ENCODE peak calls at places on chromosomes 2 and 18, in four cellular contexts. E is psoas muscle, S is progenitor cell of endocrine pancreas, B is mesothelial cell of epicardium. H is an unnamed sample.

GRCh38 chr2:94994063-94994913 is 31.2 kb upstream of the MAL start:
- DNase-seq in E (no peak), S (no peak), B (no peak), H (no peak)

GRCh38 chr2:132415256-132416079 is 1.1 kb upstream of the GPR39 start:
- DNase-seq in E (no peak), S (peak; percentile 19), B (no peak), H (no peak)

GRCh38 chr2:32064021-32064678 is 794 bp downstream of the SPAST start:
- DNase-seq in E (no peak), S (no peak), B (no peak), H (no peak)

GRCh38 chr18:50159654-50160046 is 35.3 kb downstream of the MYO5B start:
- DNase-seq in E (no peak), S (no peak), B (no peak), H (no peak)

GRCh38 chr2:157055660-157056199 is 201.8 kb upstream of the GALNT5 start:
- DNase-seq in E (no peak), S (no peak), B (no peak), H (no peak)

GRCh38 chr18:10015941-10016819 is 102.4 kb downstream of the VAPA start:
- DNase-seq in E (no peak), S (no peak), B (no peak), H (no peak)

GRCh38 chr2:69154031-69154430 is 141.1 kb downstream of the ANTXR1 start:
- DNase-seq in E (no peak), S (no peak), B (no peak), H (no peak)

GRCh38 chr2:202306034-202306433 is 40.5 kb downstream of the NOP58 start:
- DNase-seq in E (no peak), S (no peak), B (no peak), H (no peak)

GRCh38 chr2:101828267-101829017 is 130.9 kb downstream of the MAP4K4 start:
- DNase-seq in E (no peak), S (no peak), B (no peak), H (no peak)

GRCh38 chr2:234329202-234329930 is 167.5 kb downstream of the ARL4C start:
- DNase-seq in E (no peak), S (no peak), B (no peak), H (no peak)

GRCh38 chr2:33426666-33427231 is 49.7 kb upstream of the RASGRP3 start:
- DNase-seq in E (no peak), S (no peak), B (peak; percentile 21), H (no peak)

GRCh38 chr18:37219257-37219656 is 346.3 kb downstream of the CELF4 start:
- DNase-seq in E (no peak), S (no peak), B (no peak), H (no peak)

GRCh38 chr18:71223487-71223886 is 934.6 kb downstream of the SOCS6 start:
- DNase-seq in E (no peak), S (no peak), B (no peak), H (no peak)

GRCh38 chr2:206415618-206416243 is 27.6 kb upstream of the ADAM23 start:
- DNase-seq in E (no peak), S (no peak), B (no peak), H (no peak)

GRCh38 chr2:181948227-181948626 is 37.4 kb upstream of the PPP1R1C start:
- DNase-seq in E (no peak), S (no peak), B (no peak), H (no peak)

GRCh38 chr2:112764071-112765044 is at the start of gene CKAP2L:
- DNase-seq in E (peak; percentile 97), S (peak; percentile 92), B (peak; percentile 90), H (peak; percentile 95)
- TF ChIP-seq CTCF in E (no peak), S (no peak), B (no peak), H (no peak)

DNA sequence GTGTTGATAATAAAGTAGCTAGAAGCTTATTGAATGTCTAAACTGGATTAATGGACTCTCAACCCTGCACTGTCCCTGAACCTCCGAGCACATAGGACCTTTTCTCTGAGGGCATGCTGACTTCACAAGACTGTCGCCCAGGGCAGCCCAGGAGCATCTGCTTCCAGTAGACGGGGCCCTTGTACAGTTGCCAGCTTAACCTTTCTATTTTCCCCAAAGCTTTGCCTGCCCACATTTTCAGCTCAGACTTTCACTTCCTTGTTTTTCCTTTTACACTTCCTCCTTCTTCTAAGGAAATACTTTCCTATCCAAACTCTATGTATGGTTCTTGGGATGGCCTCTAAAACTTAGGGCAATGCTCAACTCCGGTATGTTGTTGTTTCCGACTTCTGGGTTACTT is 1.3 kb downstream of the VWA3B start:
- DNase-seq in E (no peak), S (no peak), B (no peak), H (no peak)
- TF ChIP-seq CTCF in E (no peak), S (no peak), B (no peak), H (no peak)

GRCh38 chr18:25351280-25351772 is 640 bp downstream of the ZNF521 start:
- DNase-seq in E (no peak), S (no peak), B (no peak), H (no peak)
- TF ChIP-seq CTCF in E (no peak), S (no peak), B (no peak), H (no peak)

DNA sequence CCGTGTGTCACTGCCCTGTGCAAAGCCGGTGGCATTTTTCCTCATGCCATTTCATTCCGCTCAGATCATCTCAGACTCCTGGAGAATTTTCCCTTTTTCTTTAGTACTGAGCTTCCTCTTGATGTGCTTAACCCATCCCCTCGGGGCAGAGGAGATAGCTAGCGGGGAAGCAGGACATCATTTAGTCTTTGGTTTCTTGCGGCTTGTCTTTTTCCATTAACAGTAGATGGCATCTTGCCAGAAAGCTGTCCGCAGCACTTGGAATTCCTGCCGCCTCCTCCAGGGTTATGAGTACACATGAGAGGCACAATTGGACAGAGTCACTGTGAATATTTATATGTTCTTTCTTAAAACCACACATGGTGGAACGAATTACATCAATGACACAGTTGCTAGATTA is 226.6 kb downstream of the ALPK2 start:
- DNase-seq in E (no peak), S (no peak), B (peak; percentile 34), H (no peak)
- TF ChIP-seq CTCF in E (no peak), S (no peak), B (no peak), H (no peak)

GRCh38 chr2:133972297-133972696 is 281.6 kb upstream of the MGAT5 start:
- DNase-seq in E (no peak), S (no peak), B (no peak), H (no peak)

GRCh38 chr2:133970641-133971040 is 283.2 kb upstream of the MGAT5 start:
- DNase-seq in E (no peak), S (no peak), B (no peak), H (no peak)

GRCh38 chr2:133975135-133975534 is 278.7 kb upstream of the MGAT5 start:
- DNase-seq in E (no peak), S (no peak), B (no peak), H (no peak)

GRCh38 chr2:133975676-133976428 is 278.0 kb upstream of the MGAT5 start:
- DNase-seq in E (no peak), S (no peak), B (no peak), H (no peak)

GRCh38 chr2:133972786-133973185 is 281.1 kb upstream of the MGAT5 start:
- DNase-seq in E (no peak), S (no peak), B (no peak), H (no peak)
- TF ChIP-seq CTCF in E (no peak), S (no peak), B (no peak), H (no peak)

GRCh38 chr2:193963472-193964119 is 1693.4 kb upstream of the SLC39A10 start:
- DNase-seq in E (no peak), S (no peak), B (no peak), H (no peak)
- TF ChIP-seq CTCF in E (no peak), S (peak; percentile 70), B (peak; percentile 37), H (no peak)

DNA sequence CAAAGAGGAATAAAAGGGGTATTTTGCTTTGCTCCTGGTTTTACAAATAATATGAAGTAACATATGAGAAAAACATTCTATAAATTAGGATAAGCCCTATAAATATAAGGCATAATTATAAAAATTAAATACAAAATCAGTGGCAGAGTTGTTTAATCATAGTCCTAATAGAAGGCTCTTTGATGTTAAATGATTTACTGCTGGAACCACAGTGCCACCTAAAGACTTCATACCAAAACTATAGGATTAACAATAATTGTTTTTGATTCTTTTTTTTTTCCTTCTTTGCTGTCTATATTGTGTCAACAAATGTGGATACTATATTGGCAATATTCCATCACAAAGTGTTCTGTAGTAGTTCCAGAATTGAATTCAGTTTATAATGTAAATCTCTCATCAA is 837.7 kb upstream of the SLC39A10 start:
- DNase-seq in E (no peak), S (no peak), B (no peak), H (no peak)
- TF ChIP-seq CTCF in E (no peak), S (peak; percentile 32), B (no peak), H (no peak)